ENCODE peak calls at places on chromosome 20, in ten cellular contexts. U is astrocyte of the spinal cord; G is pancreas; P is A549; B is T-helper 1 cell; W is lung; Q is iris pigment epithelial cell; L is stimulated activated CD4-positive, alpha-beta T cell treated with anti-CD3 and anti-CD28 coated beads, Interleukin-1b, Interleukin-23, amount 100 ng/mL, for 48 hours; V is mammary epithelial cell; N is activated naive CD8-positive, alpha-beta T cell treated with anti-CD3 and anti-CD28 coated beads, Interleukin-2, amount 50 U/mL, for 24 hours. M is an unnamed sample.

GRCh38 chr20:44411020-44411756 is 55.7 kb downstream of the HNF4A start:
- DNase-seq in U (no peak), G (peak; percentile 41), P (no peak), B (no peak), W (no peak), Q (no peak), L (no peak), V (no peak), N (no peak), M (no peak)

GRCh38 chr20:20138301-20139064 is 86.2 kb downstream of the CFAP61 start:
- DNase-seq in U (no peak), G (no peak), P (no peak), B (no peak), W (no peak), Q (no peak), L (no peak), V (no peak), N (no peak), M (peak; percentile 27)

GRCh38 chr20:56443654-56444540 is 24.5 kb upstream of the RTF2 start:
- DNase-seq in U (no peak), G (no peak), P (no peak), B (no peak), W (no peak), Q (no peak), L (no peak), V (no peak), N (no peak), M (peak; percentile 26)

GRCh38 chr20:37189617-37190016 is 10.3 kb upstream of the MROH8 start:
- DNase-seq in U (no peak), G (no peak), P (no peak), B (no peak), W (no peak), Q (no peak), L (no peak), V (no peak), N (no peak), M (no peak)

GRCh38 chr20:64146301-64146935 is 17.8 kb upstream of the MYT1 start:
- DNase-seq in U (no peak), G (no peak), P (no peak), B (no peak), W (no peak), Q (no peak), L (no peak), V (no peak), N (no peak), M (no peak)

GRCh38 chr20:18005170-18005989 is 36.6 kb downstream of the MGME1 start:
- DNase-seq in U (no peak), G (no peak), P (no peak), B (no peak), W (no peak), Q (no peak), L (no peak), V (no peak), N (no peak), M (no peak)

GRCh38 chr20:62715201-62715600 is 6.6 kb downstream of the NTSR1 start:
- DNase-seq in U (no peak), G (no peak), P (no peak), B (no peak), W (no peak), Q (no peak), L (no peak), V (no peak), N (no peak), M (no peak)

GRCh38 chr20:3786665-3787639 is at the start of gene CENPB:
- DNase-seq in U (peak; percentile 78), G (peak; percentile 92), P (peak; percentile 84), B (peak; percentile 86), W (peak; percentile 86), Q (peak; percentile 80), L (peak; percentile 89), V (peak; percentile 81), N (peak; percentile 96), M (peak; percentile 94)

GRCh38 chr20:3084986-3085360 is 449 bp upstream of the AVP start:
- DNase-seq in U (no peak), G (no peak), P (no peak), B (no peak), W (no peak), Q (no peak), L (no peak), V (no peak), N (no peak), M (no peak)

GRCh38 chr20:49901588-49901987 is 13.7 kb downstream of the SPATA2 start:
- DNase-seq in U (no peak), G (no peak), P (no peak), B (no peak), W (no peak), Q (no peak), L (no peak), V (no peak), N (no peak), M (no peak)

GRCh38 chr20:48180637-48181036 is 395.4 kb upstream of the SULF2 start:
- DNase-seq in U (peak; percentile 81), G (no peak), P (no peak), B (no peak), W (no peak), Q (peak; percentile 81), L (no peak), V (no peak), N (no peak), M (no peak)

GRCh38 chr20:45727044-45727443 is 4.9 kb downstream of the SPINT4 start:
- DNase-seq in U (no peak), G (no peak), P (no peak), B (no peak), W (no peak), Q (peak; percentile 52), L (no peak), V (peak; percentile 8), N (no peak), M (no peak)

GRCh38 chr20:47713941-47714450 is 71.3 kb downstream of the SULF2 start:
- DNase-seq in U (peak; percentile 10), G (no peak), P (no peak), B (no peak), W (no peak), Q (peak; percentile 28), L (no peak), V (no peak), N (no peak), M (peak; percentile 32)

GRCh38 chr20:50536333-50536732 is 26.1 kb downstream of the PTPN1 start:
- DNase-seq in U (no peak), G (no peak), P (no peak), B (no peak), W (peak; percentile 71), Q (no peak), L (no peak), V (no peak), N (no peak), M (no peak)

GRCh38 chr20:63007722-63008488 is 1.1 kb upstream of the BHLHE23 start:
- DNase-seq in U (no peak), G (no peak), P (no peak), B (no peak), W (no peak), Q (no peak), L (no peak), V (no peak), N (no peak), M (peak; percentile 12)

GRCh38 chr20:61263084-61263695 is 11.1 kb downstream of the CDH4 start:
- DNase-seq in U (peak; percentile 33), G (no peak), P (no peak), B (no peak), W (no peak), Q (no peak), L (peak; percentile 27), V (no peak), N (peak; percentile 47), M (no peak)

GRCh38 chr20:44068780-44069191 is 118.2 kb downstream of the JPH2 start:
- DNase-seq in U (no peak), G (no peak), P (no peak), B (no peak), W (no peak), Q (no peak), L (no peak), V (no peak), N (no peak), M (no peak)

GRCh38 chr20:1491281-1491840 is at the start of gene SIRPB2:
- DNase-seq in U (no peak), G (no peak), P (no peak), B (no peak), W (peak; percentile 49), Q (no peak), L (no peak), V (no peak), N (no peak), M (peak; percentile 50)

GRCh38 chr20:33372993-33373441 is 28.3 kb downstream of the CDK5RAP1 start:
- DNase-seq in U (no peak), G (no peak), P (no peak), B (no peak), W (no peak), Q (peak; percentile 65), L (no peak), V (peak; percentile 79), N (no peak), M (no peak)

M was measured in heart right ventricle.